ENCODE peak calls at places on chromosomes 13 and 19, in nine cellular contexts. One of them, this sample, is unnamed. For H3K4me1, the result is how much of the 10 kb centered on the place peaks cover.

GRCh38 chr19:41273076-41273475 is 8.9 kb downstream of the HNRNPUL1 start:
- DNase-seq in breast epithelium: no peak
- DNase-seq in pancreas: no peak
- DNase-seq in H1: no peak
- DNase-seq in ovary: no peak
- DNase-seq in foreskin keratinocyte: no peak
- DNase-seq in DND-41: no peak
- DNase-seq in neural progenitor cell: no peak
- DNase-seq in stomach: no peak
- DNase-seq in this sample: no peak

GRCh38 chr13:27551563-27551962 is 68.8 kb downstream of the LNX2 start:
- DNase-seq in breast epithelium: no peak
- DNase-seq in pancreas: no peak
- DNase-seq in H1: no peak
- DNase-seq in ovary: no peak
- DNase-seq in foreskin keratinocyte: no peak
- DNase-seq in DND-41: no peak
- DNase-seq in neural progenitor cell: no peak
- DNase-seq in stomach: no peak
- DNase-seq in this sample: no peak

GRCh38 chr19:10290876-10291553 is 1.3 kb downstream of the ICAM5 start:
- DNase-seq in breast epithelium: no peak
- DNase-seq in pancreas: peak
- DNase-seq in H1: no peak
- DNase-seq in ovary: peak
- DNase-seq in foreskin keratinocyte: no peak
- DNase-seq in DND-41: no peak
- DNase-seq in neural progenitor cell: peak
- DNase-seq in stomach: peak
- DNase-seq in this sample: peak

GRCh38 chr13:31761951-31762350 is 22.6 kb downstream of the RXFP2 start:
- DNase-seq in breast epithelium: no peak
- DNase-seq in pancreas: no peak
- DNase-seq in H1: no peak
- DNase-seq in ovary: no peak
- DNase-seq in foreskin keratinocyte: no peak
- DNase-seq in DND-41: no peak
- DNase-seq in neural progenitor cell: no peak
- DNase-seq in stomach: no peak
- DNase-seq in this sample: no peak

GRCh38 chr19:572891-573825 is 762 bp downstream of the BSG start:
- DNase-seq in breast epithelium: no peak
- DNase-seq in pancreas: peak
- DNase-seq in H1: no peak
- DNase-seq in ovary: peak
- DNase-seq in foreskin keratinocyte: no peak
- DNase-seq in DND-41: peak
- DNase-seq in neural progenitor cell: peak
- DNase-seq in stomach: peak
- DNase-seq in this sample: peak

GRCh38 chr13:19184176-19184575 is 2.6 kb upstream of the TUBA3C start:
- DNase-seq in breast epithelium: no peak
- DNase-seq in pancreas: no peak
- DNase-seq in H1: no peak
- DNase-seq in ovary: no peak
- DNase-seq in foreskin keratinocyte: no peak
- DNase-seq in DND-41: no peak
- DNase-seq in neural progenitor cell: no peak
- DNase-seq in stomach: peak
- DNase-seq in this sample: no peak

GRCh38 chr19:49224856-49225255 is 67.3 kb downstream of the TRPM4 start:
- DNase-seq in breast epithelium: no peak
- DNase-seq in pancreas: peak
- DNase-seq in H1: peak
- DNase-seq in ovary: no peak
- DNase-seq in foreskin keratinocyte: peak
- DNase-seq in DND-41: peak
- DNase-seq in neural progenitor cell: peak
- DNase-seq in stomach: peak
- DNase-seq in this sample: peak

GRCh38 chr19:34676697-34677385 is at the start of gene SCGB2B2:
- DNase-seq in breast epithelium: no peak
- DNase-seq in pancreas: no peak
- DNase-seq in H1: no peak
- DNase-seq in ovary: no peak
- DNase-seq in foreskin keratinocyte: peak
- DNase-seq in DND-41: peak
- DNase-seq in neural progenitor cell: no peak
- DNase-seq in stomach: no peak
- DNase-seq in this sample: no peak

GRCh38 chr13:108985166-108985565 is 355.8 kb downstream of the MYO16 start:
- DNase-seq in breast epithelium: no peak
- DNase-seq in pancreas: no peak
- DNase-seq in H1: no peak
- DNase-seq in ovary: no peak
- DNase-seq in foreskin keratinocyte: no peak
- DNase-seq in DND-41: no peak
- DNase-seq in neural progenitor cell: no peak
- DNase-seq in stomach: no peak
- DNase-seq in this sample: no peak

GRCh38 chr13:42071667-42072419 is 23.4 kb downstream of the DGKH start:
- DNase-seq in breast epithelium: no peak
- DNase-seq in pancreas: no peak
- DNase-seq in H1: no peak
- DNase-seq in ovary: no peak
- DNase-seq in foreskin keratinocyte: no peak
- DNase-seq in DND-41: peak
- DNase-seq in neural progenitor cell: no peak
- DNase-seq in stomach: no peak
- DNase-seq in this sample: no peak

GRCh38 chr13:21675095-21676007 is 4.5 kb downstream of the FGF9 start:
- DNase-seq in breast epithelium: no peak
- DNase-seq in pancreas: peak
- DNase-seq in H1: no peak
- DNase-seq in ovary: peak
- DNase-seq in foreskin keratinocyte: no peak
- DNase-seq in DND-41: no peak
- DNase-seq in neural progenitor cell: peak
- DNase-seq in stomach: peak
- DNase-seq in this sample: peak

GRCh38 chr13:21672811-21673591 is 2.1 kb downstream of the FGF9 start:
- DNase-seq in breast epithelium: no peak
- DNase-seq in pancreas: no peak
- DNase-seq in H1: no peak
- DNase-seq in ovary: no peak
- DNase-seq in foreskin keratinocyte: no peak
- DNase-seq in DND-41: no peak
- DNase-seq in neural progenitor cell: peak
- DNase-seq in stomach: no peak
- DNase-seq in this sample: no peak

GRCh38 chr13:21673592-21674270 is 2.9 kb downstream of the FGF9 start:
- DNase-seq in breast epithelium: no peak
- DNase-seq in pancreas: peak
- DNase-seq in H1: no peak
- DNase-seq in ovary: peak
- DNase-seq in foreskin keratinocyte: no peak
- DNase-seq in DND-41: no peak
- DNase-seq in neural progenitor cell: peak
- DNase-seq in stomach: peak
- DNase-seq in this sample: peak

GRCh38 chr13:21676611-21677021 is 5.7 kb downstream of the FGF9 start:
- DNase-seq in breast epithelium: no peak
- DNase-seq in pancreas: no peak
- DNase-seq in H1: no peak
- DNase-seq in ovary: no peak
- DNase-seq in foreskin keratinocyte: no peak
- DNase-seq in DND-41: no peak
- DNase-seq in neural progenitor cell: peak
- DNase-seq in stomach: peak
- DNase-seq in this sample: peak

GRCh38 chr13:21674271-21675009 is 3.6 kb downstream of the FGF9 start:
- DNase-seq in breast epithelium: no peak
- DNase-seq in pancreas: peak
- DNase-seq in H1: no peak
- DNase-seq in ovary: peak
- DNase-seq in foreskin keratinocyte: no peak
- DNase-seq in DND-41: no peak
- DNase-seq in neural progenitor cell: peak
- DNase-seq in stomach: no peak
- DNase-seq in this sample: peak
- H3K4me1 ChIP-seq in breast epithelium: under half
- H3K4me1 ChIP-seq in pancreas: under half
- H3K4me1 ChIP-seq in H1: under half
- H3K4me1 ChIP-seq in ovary: under half
- H3K4me1 ChIP-seq in foreskin keratinocyte: under half
- H3K4me1 ChIP-seq in DND-41: under half
- H3K4me1 ChIP-seq in neural progenitor cell: under half
- H3K4me1 ChIP-seq in stomach: half or more
- H3K4me1 ChIP-seq in this sample: under half

GRCh38 chr13:84605927-84606326 is 723.7 kb upstream of the SLITRK1 start:
- DNase-seq in breast epithelium: no peak
- DNase-seq in pancreas: no peak
- DNase-seq in H1: no peak
- DNase-seq in ovary: no peak
- DNase-seq in foreskin keratinocyte: no peak
- DNase-seq in DND-41: no peak
- DNase-seq in neural progenitor cell: no peak
- DNase-seq in stomach: no peak
- DNase-seq in this sample: no peak
- TF ChIP-seq CTCF in breast epithelium: no peak
- TF ChIP-seq CTCF in pancreas: no peak
- TF ChIP-seq CTCF in H1: peak
- TF ChIP-seq CTCF in ovary: no peak
- TF ChIP-seq CTCF in foreskin keratinocyte: peak
- TF ChIP-seq CTCF in DND-41: no peak
- TF ChIP-seq CTCF in neural progenitor cell: no peak
- TF ChIP-seq CTCF in stomach: no peak
- TF ChIP-seq CTCF in this sample: no peak

GRCh38 chr13:30406779-30407416 is 15.4 kb upstream of the UBE2L5 start:
- DNase-seq in breast epithelium: no peak
- DNase-seq in pancreas: no peak
- DNase-seq in H1: no peak
- DNase-seq in ovary: no peak
- DNase-seq in foreskin keratinocyte: no peak
- DNase-seq in DND-41: no peak
- DNase-seq in neural progenitor cell: no peak
- DNase-seq in stomach: no peak
- DNase-seq in this sample: no peak

GRCh38 chr13:30410705-30411125 is 11.6 kb upstream of the UBE2L5 start:
- DNase-seq in breast epithelium: no peak
- DNase-seq in pancreas: no peak
- DNase-seq in H1: no peak
- DNase-seq in ovary: no peak
- DNase-seq in foreskin keratinocyte: no peak
- DNase-seq in DND-41: no peak
- DNase-seq in neural progenitor cell: no peak
- DNase-seq in stomach: no peak
- DNase-seq in this sample: no peak

GRCh38 chr13:30408319-30409101 is 13.8 kb upstream of the UBE2L5 start:
- DNase-seq in breast epithelium: peak
- DNase-seq in pancreas: peak
- DNase-seq in H1: peak
- DNase-seq in ovary: peak
- DNase-seq in foreskin keratinocyte: peak
- DNase-seq in DND-41: no peak
- DNase-seq in neural progenitor cell: peak
- DNase-seq in stomach: peak
- DNase-seq in this sample: peak

GRCh38 chr13:30412351-30412750 is 9.9 kb upstream of the UBE2L5 start:
- DNase-seq in breast epithelium: no peak
- DNase-seq in pancreas: no peak
- DNase-seq in H1: no peak
- DNase-seq in ovary: no peak
- DNase-seq in foreskin keratinocyte: no peak
- DNase-seq in DND-41: no peak
- DNase-seq in neural progenitor cell: no peak
- DNase-seq in stomach: no peak
- DNase-seq in this sample: no peak

DNA sequence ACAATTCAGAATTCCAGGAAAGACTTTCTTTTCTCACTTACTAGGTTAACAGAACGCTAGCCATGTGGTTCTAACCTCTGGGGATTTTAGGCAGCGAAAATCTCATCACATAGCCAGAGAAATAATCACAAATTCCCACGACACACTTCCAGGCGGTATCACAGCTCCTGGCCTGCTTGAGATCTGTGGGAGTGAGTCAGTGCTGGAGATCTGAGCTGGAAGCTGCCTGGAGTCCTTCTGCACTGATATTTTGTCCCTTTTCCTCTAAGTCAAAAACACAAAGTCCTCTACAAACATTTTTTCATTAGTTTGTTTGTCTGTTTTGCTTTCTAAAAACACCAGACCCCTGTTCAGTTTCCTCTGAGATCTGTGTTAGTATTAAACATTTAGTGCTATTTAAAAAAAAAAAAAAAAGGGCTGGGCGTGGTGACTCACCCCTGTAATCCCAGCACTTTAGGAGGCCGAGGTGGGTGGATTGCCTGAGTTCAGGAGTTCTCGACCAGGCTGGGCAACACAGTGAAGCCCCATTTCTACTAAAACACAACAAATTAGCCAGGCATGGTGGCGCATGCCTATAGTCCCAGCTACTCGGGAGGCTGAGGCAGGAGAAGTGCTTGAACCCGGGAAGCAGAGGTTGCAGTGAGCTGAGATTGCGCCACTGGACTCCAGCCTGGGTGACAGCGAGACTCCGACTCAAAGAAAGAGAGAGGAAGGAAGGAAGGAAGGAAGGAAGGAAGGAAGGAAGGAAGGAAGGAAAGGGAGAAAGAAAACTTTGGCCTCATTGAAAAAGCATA is 12.2 kb upstream of the UBE2L5 start:
- DNase-seq in breast epithelium: no peak
- DNase-seq in pancreas: no peak
- DNase-seq in H1: no peak
- DNase-seq in ovary: no peak
- DNase-seq in foreskin keratinocyte: no peak
- DNase-seq in DND-41: no peak
- DNase-seq in neural progenitor cell: no peak
- DNase-seq in stomach: no peak
- DNase-seq in this sample: no peak
- H3K4me1 ChIP-seq in breast epithelium: under half
- H3K4me1 ChIP-seq in pancreas: under half
- H3K4me1 ChIP-seq in H1: under half
- H3K4me1 ChIP-seq in ovary: under half
- H3K4me1 ChIP-seq in foreskin keratinocyte: under half
- H3K4me1 ChIP-seq in DND-41: under half
- H3K4me1 ChIP-seq in neural progenitor cell: under half
- H3K4me1 ChIP-seq in stomach: under half
- H3K4me1 ChIP-seq in this sample: under half

DNA sequence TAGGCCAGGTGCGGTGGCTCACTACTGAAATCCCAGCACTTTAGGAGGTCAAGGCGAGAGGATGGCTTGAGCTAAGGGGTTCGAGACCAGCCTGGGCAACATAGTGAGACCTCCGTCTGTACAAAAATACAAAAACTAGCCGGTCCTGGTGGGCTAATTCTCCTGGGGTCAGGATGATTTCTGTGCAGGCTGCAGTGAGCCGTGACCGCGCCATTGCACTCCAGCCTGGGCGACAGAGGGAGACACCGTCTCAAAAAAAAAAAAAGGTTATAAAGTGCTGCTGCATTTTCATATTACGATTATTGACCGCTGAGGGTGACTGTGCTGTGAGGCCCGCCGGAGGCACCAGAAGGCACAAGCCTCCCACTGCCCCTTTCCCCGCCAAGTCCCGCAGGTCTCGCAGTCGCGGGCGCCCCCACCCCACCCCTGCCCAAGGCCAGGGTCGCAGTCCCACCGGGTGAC is 477 bp upstream of the PLEKHF1 start:
- DNase-seq in breast epithelium: no peak
- DNase-seq in pancreas: no peak
- DNase-seq in H1: no peak
- DNase-seq in ovary: no peak
- DNase-seq in foreskin keratinocyte: no peak
- DNase-seq in DND-41: no peak
- DNase-seq in neural progenitor cell: no peak
- DNase-seq in stomach: no peak
- DNase-seq in this sample: no peak
- TF ChIP-seq CTCF in breast epithelium: no peak
- TF ChIP-seq CTCF in pancreas: no peak
- TF ChIP-seq CTCF in H1: no peak
- TF ChIP-seq CTCF in ovary: no peak
- TF ChIP-seq CTCF in foreskin keratinocyte: peak
- TF ChIP-seq CTCF in DND-41: peak
- TF ChIP-seq CTCF in neural progenitor cell: no peak
- TF ChIP-seq CTCF in stomach: no peak
- TF ChIP-seq CTCF in this sample: peak

This sample was measured in mucosa of descending colon.